ENCODE peak calls at places on chromosomes 13 and 19, in eight cellular contexts. U, W, P, A, M, K, E and O are unnamed samples.

GRCh38 chr19:32223595-32224370 is 121.6 kb upstream of the ZNF507 start:
- DNase-seq in U (no peak), W (no peak), P (no peak), A (no peak), M (no peak), K (no peak), E (no peak), O (no peak)

GRCh38 chr19:49875801-49876421 is 1.2 kb downstream of the AKT1S1 start:
- DNase-seq in U (no peak), W (peak; percentile 79), P (peak; percentile 70), A (peak; percentile 76), M (peak; percentile 66), K (peak; percentile 87), E (no peak), O (no peak)

GRCh38 chr13:102191951-102192461 is 209.8 kb downstream of the FGF14 start:
- DNase-seq in U (no peak), W (peak; percentile 73), P (no peak), A (no peak), M (no peak), K (no peak), E (no peak), O (no peak)

GRCh38 chr19:19514215-19514633 is 1.1 kb downstream of the TSSK6 start:
- DNase-seq in U (no peak), W (peak; percentile 84), P (no peak), A (no peak), M (no peak), K (peak; percentile 75), E (no peak), O (no peak)

GRCh38 chr13:97142452-97142851 is 79.7 kb upstream of the MBNL2 start:
- DNase-seq in U (no peak), W (peak; percentile 60), P (no peak), A (no peak), M (no peak), K (no peak), E (no peak), O (no peak)

GRCh38 chr13:77105051-77105450 is 78.1 kb upstream of the FBXL3 start:
- DNase-seq in U (no peak), W (no peak), P (no peak), A (no peak), M (no peak), K (no peak), E (no peak), O (no peak)

GRCh38 chr19:31146546-31147183 is 202.6 kb downstream of the TSHZ3 start:
- DNase-seq in U (no peak), W (no peak), P (no peak), A (no peak), M (no peak), K (no peak), E (no peak), O (no peak)

GRCh38 chr19:409006-409514 is at the start of gene C2CD4C:
- DNase-seq in U (peak; percentile 10), W (peak; percentile 51), P (no peak), A (peak; percentile 76), M (peak; percentile 19), K (peak; percentile 51), E (no peak), O (no peak)

GRCh38 chr13:50847501-50847900 is 4.0 kb upstream of the DLEU7 start:
- DNase-seq in U (no peak), W (no peak), P (no peak), A (no peak), M (no peak), K (no peak), E (no peak), O (no peak)

GRCh38 chr13:50850445-50850844 is 7.0 kb upstream of the DLEU7 start:
- DNase-seq in U (no peak), W (no peak), P (no peak), A (no peak), M (no peak), K (no peak), E (no peak), O (no peak)

GRCh38 chr13:50844181-50844875 is 836 bp upstream of the DLEU7 start:
- DNase-seq in U (no peak), W (no peak), P (no peak), A (no peak), M (no peak), K (no peak), E (no peak), O (no peak)

GRCh38 chr13:50845211-50845610 is 1.7 kb upstream of the DLEU7 start:
- DNase-seq in U (no peak), W (no peak), P (no peak), A (no peak), M (no peak), K (no peak), E (no peak), O (no peak)

DNA sequence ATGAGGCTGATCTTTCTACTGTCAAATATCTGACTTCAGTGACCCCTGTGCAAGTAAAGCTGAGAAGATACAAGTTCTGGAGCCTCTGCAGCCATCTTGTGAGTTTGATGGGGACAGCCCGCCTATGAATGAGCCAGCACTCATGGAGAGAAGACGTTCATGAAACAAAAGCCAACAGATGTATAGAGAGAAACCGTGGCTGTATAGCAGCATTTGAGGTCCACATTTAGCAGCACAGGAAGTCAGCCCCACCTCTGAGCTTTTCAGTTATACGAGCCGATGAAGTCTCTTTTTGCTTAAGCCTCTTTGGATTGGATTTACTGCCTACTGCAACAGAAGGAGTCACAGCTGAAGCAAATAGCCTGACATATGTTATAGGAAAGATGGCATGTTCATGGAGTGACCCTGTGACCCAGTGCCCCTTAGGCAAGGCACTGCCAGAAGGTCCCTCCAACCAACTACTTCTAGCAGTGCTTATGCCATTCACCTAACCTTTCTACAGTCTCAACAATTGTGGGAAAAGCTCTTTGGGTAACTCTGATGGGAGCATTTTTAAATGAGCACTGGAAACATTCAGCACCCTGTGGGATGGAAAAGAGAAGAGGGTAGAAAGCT is 3.5 kb upstream of the DLEU7 start:
- DNase-seq in U (no peak), W (no peak), P (no peak), A (no peak), M (no peak), K (no peak), E (no peak), O (no peak)
- TF ChIP-seq POLR2A in U (no peak), W (no peak), P (no peak), A (no peak), M (no peak), K (no peak), E (no peak), O (no peak)

DNA sequence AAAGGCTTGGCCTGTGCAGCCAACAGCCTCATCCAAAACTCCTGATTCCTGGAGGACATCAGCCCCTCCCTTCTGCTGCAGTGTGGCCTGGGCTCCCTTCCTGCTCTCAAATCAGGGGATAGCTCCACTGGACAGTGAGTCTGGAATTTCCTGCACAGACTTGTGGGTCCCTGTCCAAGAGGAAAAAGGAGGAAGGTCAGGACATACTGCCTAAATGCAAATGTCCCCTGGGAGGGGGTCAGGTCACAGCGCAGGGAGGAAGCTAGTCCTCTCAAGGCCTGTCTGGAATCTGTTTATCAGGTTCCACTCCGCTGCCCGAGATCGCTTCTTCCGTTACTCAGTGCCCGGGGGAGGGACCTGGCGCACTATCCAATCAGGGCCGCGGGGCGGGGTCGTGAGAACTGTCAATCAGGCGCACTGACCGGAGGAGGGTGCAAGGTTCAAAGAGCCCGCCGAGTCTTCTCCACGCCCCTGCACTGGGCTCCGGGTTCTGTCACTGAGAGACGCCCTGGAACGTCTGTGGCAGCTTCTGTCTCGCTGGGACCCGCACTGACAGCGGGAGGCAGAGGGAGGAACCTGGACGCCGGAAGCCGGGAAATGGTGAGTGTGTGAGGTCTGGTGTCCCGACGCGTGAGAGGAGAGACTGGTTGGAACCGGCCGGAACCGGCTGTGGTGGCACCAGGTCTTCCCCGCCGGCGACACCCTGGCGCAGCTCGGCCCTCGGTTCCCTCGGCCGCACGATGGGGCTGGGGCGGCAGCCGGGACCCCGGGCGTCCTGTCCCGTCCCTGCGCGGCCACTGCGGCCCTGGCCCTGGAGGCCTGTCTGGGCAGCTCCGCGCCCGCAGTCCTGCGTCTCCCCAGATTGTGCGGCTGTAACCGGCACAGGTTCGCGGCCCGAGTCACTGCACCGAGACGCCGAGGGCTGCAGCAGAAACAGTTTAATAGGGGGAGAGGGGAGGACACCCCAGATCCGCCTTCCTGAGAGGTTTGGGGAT is at the start of gene ZNF441:
- DNase-seq in U (peak; percentile 99), W (peak; percentile 99), P (peak; percentile 95), A (peak; percentile 96), M (peak; percentile 98), K (peak; percentile 99), E (peak; percentile 79), O (peak; percentile 84)
- TF ChIP-seq POLR2A in U (peak; percentile 38), W (peak; percentile 91), P (peak; percentile 82), A (peak; percentile 62), M (peak; percentile 75), K (peak; percentile 29), E (peak; percentile 72), O (peak; percentile 62)

GRCh38 chr19:10677796-10678195 is 23.4 kb upstream of the QTRT1 start:
- DNase-seq in U (no peak), W (peak; percentile 93), P (no peak), A (no peak), M (no peak), K (no peak), E (no peak), O (no peak)

GRCh38 chr19:10681658-10682057 is 19.6 kb upstream of the QTRT1 start:
- DNase-seq in U (no peak), W (no peak), P (no peak), A (no peak), M (no peak), K (no peak), E (no peak), O (no peak)

GRCh38 chr19:10680545-10681135 is 20.6 kb upstream of the QTRT1 start:
- DNase-seq in U (no peak), W (no peak), P (no peak), A (no peak), M (no peak), K (no peak), E (no peak), O (no peak)

GRCh38 chr19:10678813-10679212 is 22.4 kb upstream of the QTRT1 start:
- DNase-seq in U (no peak), W (no peak), P (no peak), A (no peak), M (no peak), K (no peak), E (no peak), O (no peak)

DNA sequence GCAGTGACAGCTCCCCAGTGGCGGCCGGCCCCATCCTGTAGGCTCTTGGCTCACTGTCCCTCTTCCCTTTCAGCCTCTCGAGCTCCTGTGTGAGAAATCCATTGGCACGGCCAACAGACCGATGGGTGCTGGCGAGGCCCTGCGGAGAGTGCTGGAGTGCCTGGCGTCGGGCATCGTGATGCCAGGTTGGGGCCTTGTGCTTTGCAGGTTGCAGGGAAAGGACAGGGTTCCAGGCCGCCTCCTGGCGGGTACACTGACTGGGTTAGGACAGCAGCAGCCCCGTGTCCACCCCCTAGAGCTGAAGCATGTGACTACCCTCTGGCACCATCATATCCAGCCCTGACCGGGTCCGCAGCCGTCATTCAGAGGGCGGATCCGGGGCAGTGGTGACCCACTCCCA is 21.5 kb upstream of the QTRT1 start:
- DNase-seq in U (no peak), W (no peak), P (no peak), A (no peak), M (no peak), K (no peak), E (no peak), O (no peak)
- TF ChIP-seq POLR2A in U (no peak), W (no peak), P (no peak), A (peak; percentile 23), M (no peak), K (no peak), E (no peak), O (no peak)

DNA sequence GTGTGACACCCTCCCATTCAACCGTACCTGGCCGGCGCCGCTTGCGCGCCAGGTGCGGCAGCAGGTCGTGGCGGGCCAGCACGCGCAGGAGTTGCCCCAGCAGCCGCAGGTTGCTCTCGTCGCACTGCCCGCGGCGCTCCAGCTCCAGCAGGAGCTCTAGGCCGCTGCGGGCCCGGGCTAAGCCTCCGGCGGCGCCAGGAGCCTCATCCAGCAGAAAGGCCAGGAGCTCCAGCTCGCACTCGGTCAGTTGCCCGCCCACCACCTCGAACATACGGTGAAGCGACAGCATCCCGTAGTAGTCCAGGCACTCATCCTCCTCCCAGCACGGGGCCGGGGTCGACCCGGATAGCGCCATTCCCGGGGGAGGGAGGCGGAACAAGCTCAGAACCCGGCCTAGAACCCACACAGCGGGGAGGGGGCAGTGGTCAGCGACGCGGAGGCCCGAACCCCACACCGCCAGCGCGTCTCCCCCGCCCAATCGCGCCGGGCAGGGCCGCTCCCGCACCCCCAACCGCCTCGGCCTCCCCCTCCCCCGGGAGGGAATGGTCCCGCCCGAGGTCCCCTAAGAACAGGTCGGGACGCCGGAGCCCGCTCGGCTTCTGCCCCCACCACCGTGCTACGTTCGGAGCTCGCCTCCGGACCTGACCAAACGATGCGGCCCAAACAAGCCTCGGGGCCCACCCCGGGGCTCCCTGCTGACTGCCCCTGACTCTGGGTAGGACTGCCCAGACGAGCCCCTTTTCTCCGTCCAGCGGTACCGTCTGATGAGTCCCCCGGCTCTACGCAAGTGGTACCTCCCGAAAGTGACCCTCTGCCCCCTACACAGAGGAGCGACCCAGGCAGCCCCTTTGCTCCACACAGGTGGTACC is 590 bp downstream of the DEDD2 start:
- DNase-seq in U (no peak), W (no peak), P (peak; percentile 37), A (peak; percentile 85), M (peak; percentile 48), K (peak; percentile 82), E (no peak), O (no peak)
- TF ChIP-seq POLR2A in U (no peak), W (no peak), P (no peak), A (no peak), M (no peak), K (no peak), E (no peak), O (no peak)